ENCODE peak calls at places on chromosome 22, in seven cellular contexts. One of them, this sample, is unnamed.

GRCh38 chr22:34587357-34588356 is 478.3 kb upstream of the ISX start:
- DNase-seq in colonic mucosa: no peak
- DNase-seq in neural crest cell: no peak
- DNase-seq in sciatic nerve: no peak
- DNase-seq in neural progenitor cell: no peak
- DNase-seq in SJCRH30: no peak
- DNase-seq in effector CD4-positive, alpha-beta T cell: no peak
- DNase-seq in this sample: no peak

GRCh38 chr22:39920134-39920743 is 19.4 kb downstream of the GRAP2 start:
- DNase-seq in SJCRH30: no peak
- DNase-seq in neural progenitor cell: no peak
- DNase-seq in sciatic nerve: no peak
- DNase-seq in effector CD4-positive, alpha-beta T cell: peak
- DNase-seq in colonic mucosa: no peak
- DNase-seq in neural crest cell: no peak
- DNase-seq in this sample: no peak

GRCh38 chr22:23815781-23816551 is 22.8 kb downstream of the DERL3 start:
- DNase-seq in neural progenitor cell: no peak
- DNase-seq in SJCRH30: no peak
- DNase-seq in effector CD4-positive, alpha-beta T cell: no peak
- DNase-seq in neural crest cell: no peak
- DNase-seq in sciatic nerve: no peak
- DNase-seq in colonic mucosa: no peak
- DNase-seq in this sample: no peak

GRCh38 chr22:44129614-44129976 is 51.1 kb upstream of the PARVG start:
- DNase-seq in effector CD4-positive, alpha-beta T cell: no peak
- DNase-seq in SJCRH30: no peak
- DNase-seq in colonic mucosa: no peak
- DNase-seq in sciatic nerve: peak
- DNase-seq in neural progenitor cell: no peak
- DNase-seq in neural crest cell: no peak
- DNase-seq in this sample: no peak

GRCh38 chr22:22787805-22788459 is 99.7 kb upstream of the IGLL5 start:
- DNase-seq in SJCRH30: peak
- DNase-seq in colonic mucosa: peak
- DNase-seq in neural progenitor cell: peak
- DNase-seq in neural crest cell: peak
- DNase-seq in effector CD4-positive, alpha-beta T cell: peak
- DNase-seq in sciatic nerve: peak
- DNase-seq in this sample: peak

GRCh38 chr22:23404689-23405365 is 175.3 kb downstream of the IGLL1 start:
- DNase-seq in neural crest cell: no peak
- DNase-seq in SJCRH30: no peak
- DNase-seq in effector CD4-positive, alpha-beta T cell: no peak
- DNase-seq in colonic mucosa: no peak
- DNase-seq in neural progenitor cell: peak
- DNase-seq in sciatic nerve: no peak
- DNase-seq in this sample: no peak

GRCh38 chr22:50085211-50085999 is at the start of gene MLC1:
- DNase-seq in SJCRH30: no peak
- DNase-seq in effector CD4-positive, alpha-beta T cell: no peak
- DNase-seq in neural crest cell: no peak
- DNase-seq in sciatic nerve: no peak
- DNase-seq in neural progenitor cell: no peak
- DNase-seq in colonic mucosa: no peak
- DNase-seq in this sample: no peak

GRCh38 chr22:35589071-35589735 is 27.9 kb downstream of the MB start:
- DNase-seq in sciatic nerve: no peak
- DNase-seq in effector CD4-positive, alpha-beta T cell: no peak
- DNase-seq in SJCRH30: peak
- DNase-seq in colonic mucosa: no peak
- DNase-seq in neural crest cell: no peak
- DNase-seq in neural progenitor cell: no peak
- DNase-seq in this sample: no peak

GRCh38 chr22:38180841-38181452 is 683 bp downstream of the PLA2G6 start:
- DNase-seq in neural progenitor cell: no peak
- DNase-seq in colonic mucosa: peak
- DNase-seq in SJCRH30: no peak
- DNase-seq in sciatic nerve: peak
- DNase-seq in neural crest cell: no peak
- DNase-seq in effector CD4-positive, alpha-beta T cell: peak
- DNase-seq in this sample: peak

GRCh38 chr22:24768537-24769374 is 5.8 kb downstream of the PIWIL3 start:
- DNase-seq in SJCRH30: peak
- DNase-seq in colonic mucosa: peak
- DNase-seq in neural progenitor cell: peak
- DNase-seq in sciatic nerve: no peak
- DNase-seq in neural crest cell: peak
- DNase-seq in effector CD4-positive, alpha-beta T cell: peak
- DNase-seq in this sample: peak

GRCh38 chr22:40021401-40022000 is 26.7 kb downstream of the FAM83F start:
- DNase-seq in sciatic nerve: no peak
- DNase-seq in colonic mucosa: no peak
- DNase-seq in effector CD4-positive, alpha-beta T cell: no peak
- DNase-seq in neural progenitor cell: no peak
- DNase-seq in neural crest cell: no peak
- DNase-seq in SJCRH30: no peak
- DNase-seq in this sample: no peak

GRCh38 chr22:36227396-36227795 is 11.9 kb downstream of the APOL2 start:
- DNase-seq in neural progenitor cell: no peak
- DNase-seq in neural crest cell: no peak
- DNase-seq in sciatic nerve: no peak
- DNase-seq in effector CD4-positive, alpha-beta T cell: no peak
- DNase-seq in colonic mucosa: no peak
- DNase-seq in SJCRH30: no peak
- DNase-seq in this sample: no peak

GRCh38 chr22:17931400-17931825 is 92.9 kb downstream of the MICAL3 start:
- DNase-seq in neural progenitor cell: no peak
- DNase-seq in neural crest cell: no peak
- DNase-seq in sciatic nerve: peak
- DNase-seq in colonic mucosa: peak
- DNase-seq in effector CD4-positive, alpha-beta T cell: no peak
- DNase-seq in SJCRH30: peak
- DNase-seq in this sample: no peak

GRCh38 chr22:40679964-40680818 is 907 bp downstream of the MCHR1 start:
- DNase-seq in sciatic nerve: no peak
- DNase-seq in colonic mucosa: no peak
- DNase-seq in effector CD4-positive, alpha-beta T cell: no peak
- DNase-seq in neural progenitor cell: peak
- DNase-seq in neural crest cell: no peak
- DNase-seq in SJCRH30: peak
- DNase-seq in this sample: no peak

GRCh38 chr22:29457730-29458129 is 19.3 kb downstream of the RFPL1 start:
- DNase-seq in neural progenitor cell: peak
- DNase-seq in SJCRH30: peak
- DNase-seq in colonic mucosa: peak
- DNase-seq in neural crest cell: peak
- DNase-seq in effector CD4-positive, alpha-beta T cell: no peak
- DNase-seq in sciatic nerve: no peak
- DNase-seq in this sample: peak

GRCh38 chr22:36036167-36036624 is 7.6 kb upstream of the RBFOX2 start:
- DNase-seq in sciatic nerve: no peak
- DNase-seq in neural progenitor cell: no peak
- DNase-seq in colonic mucosa: no peak
- DNase-seq in neural crest cell: no peak
- DNase-seq in SJCRH30: no peak
- DNase-seq in effector CD4-positive, alpha-beta T cell: no peak
- DNase-seq in this sample: no peak

GRCh38 chr22:20108757-20109230 is 7.1 kb upstream of the RANBP1 start:
- DNase-seq in colonic mucosa: no peak
- DNase-seq in sciatic nerve: no peak
- DNase-seq in effector CD4-positive, alpha-beta T cell: no peak
- DNase-seq in SJCRH30: no peak
- DNase-seq in neural crest cell: no peak
- DNase-seq in neural progenitor cell: no peak
- DNase-seq in this sample: no peak

GRCh38 chr22:45911601-45912271 is 65.2 kb downstream of the WNT7B start:
- DNase-seq in sciatic nerve: no peak
- DNase-seq in effector CD4-positive, alpha-beta T cell: no peak
- DNase-seq in neural progenitor cell: no peak
- DNase-seq in colonic mucosa: no peak
- DNase-seq in neural crest cell: no peak
- DNase-seq in SJCRH30: no peak
- DNase-seq in this sample: no peak

GRCh38 chr22:33917744-33918406 is 2.4 kb downstream of the LARGE1 start:
- DNase-seq in sciatic nerve: no peak
- DNase-seq in neural progenitor cell: peak
- DNase-seq in colonic mucosa: no peak
- DNase-seq in effector CD4-positive, alpha-beta T cell: no peak
- DNase-seq in neural crest cell: no peak
- DNase-seq in SJCRH30: peak
- DNase-seq in this sample: peak

GRCh38 chr22:38172489-38173155 is 9.0 kb downstream of the PLA2G6 start:
- DNase-seq in neural progenitor cell: no peak
- DNase-seq in neural crest cell: no peak
- DNase-seq in SJCRH30: peak
- DNase-seq in effector CD4-positive, alpha-beta T cell: peak
- DNase-seq in colonic mucosa: peak
- DNase-seq in sciatic nerve: peak
- DNase-seq in this sample: no peak

This sample was measured in germinal center.